ENCODE peak calls at places on chromosomes 2 and 18, in seven cellular contexts. T is mammary epithelial cell, E is Peyer's patch, O is adrenal gland, R is psoas muscle, V is tibial artery, B is lung. P is an unnamed sample.
A peak's percentile ranks its signal among the peaks of the same experiment; 100 is the strongest.

GRCh38 chr2:233424028-233424951 is 70.0 kb downstream of the DGKD start:
- DNase-seq in T (peak; percentile 83), E (peak; percentile 73), O (no peak), R (peak; percentile 93), V (peak; percentile 76), B (peak; percentile 75), P (no peak)

GRCh38 chr18:75083131-75083530 is 125.8 kb downstream of the PTGR3 start:
- DNase-seq in T (no peak), E (no peak), O (no peak), R (no peak), V (no peak), B (no peak), P (no peak)

GRCh38 chr2:56624181-56624580 is 440.4 kb downstream of the CCDC85A start:
- DNase-seq in T (no peak), E (no peak), O (no peak), R (no peak), V (no peak), B (no peak), P (no peak)

GRCh38 chr2:138615257-138615656 is 113.7 kb downstream of the SPOPL start:
- DNase-seq in T (peak; percentile 98), E (no peak), O (no peak), R (no peak), V (no peak), B (no peak), P (no peak)

GRCh38 chr18:62407660-62408059 is 82.5 kb downstream of the TNFRSF11A start:
- DNase-seq in T (no peak), E (no peak), O (no peak), R (no peak), V (no peak), B (no peak), P (no peak)

GRCh38 chr2:64645014-64645418 is 8.7 kb downstream of the SERTAD2 start:
- DNase-seq in T (peak; percentile 73), E (no peak), O (peak; percentile 60), R (peak; percentile 69), V (peak; percentile 58), B (no peak), P (no peak)

GRCh38 chr2:3545788-3546478 is 12.2 kb downstream of the RNASEH1 start:
- DNase-seq in T (no peak), E (no peak), O (no peak), R (no peak), V (no peak), B (no peak), P (no peak)

GRCh38 chr2:179096090-179096489 is 46.2 kb upstream of the CCDC141 start:
- DNase-seq in T (peak; percentile 30), E (no peak), O (no peak), R (no peak), V (no peak), B (no peak), P (no peak)

GRCh38 chr2:161096336-161096735 is 63.9 kb upstream of the TANK start:
- DNase-seq in T (peak; percentile 21), E (no peak), O (no peak), R (no peak), V (no peak), B (no peak), P (no peak)

GRCh38 chr2:150832686-150833085 is 345.2 kb upstream of the RND3 start:
- DNase-seq in T (no peak), E (no peak), O (no peak), R (no peak), V (no peak), B (no peak), P (no peak)

GRCh38 chr2:127469974-127470373 is 51.7 kb downstream of the PROC start:
- DNase-seq in T (no peak), E (no peak), O (no peak), R (no peak), V (no peak), B (no peak), P (no peak)

GRCh38 chr18:31957728-31958127 is 14.8 kb upstream of the TRAPPC8 start:
- DNase-seq in T (no peak), E (no peak), O (no peak), R (no peak), V (no peak), B (no peak), P (no peak)

GRCh38 chr2:222703866-222704265 is 32.4 kb downstream of the MOGAT1 start:
- DNase-seq in T (no peak), E (no peak), O (no peak), R (no peak), V (no peak), B (no peak), P (no peak)

GRCh38 chr2:218658671-218659257 is 659 bp downstream of the ZNF142 start:
- DNase-seq in T (peak; percentile 66), E (peak; percentile 71), O (no peak), R (no peak), V (no peak), B (peak; percentile 44), P (no peak)

GRCh38 chr2:156666130-156666785 is 230.1 kb downstream of the GPD2 start:
- DNase-seq in T (peak; percentile 92), E (no peak), O (no peak), R (no peak), V (no peak), B (no peak), P (no peak)

GRCh38 chr2:84879595-84880394 is 1.1 kb downstream of the TRABD2A start:
- DNase-seq in T (no peak), E (no peak), O (no peak), R (no peak), V (no peak), B (no peak), P (no peak)

GRCh38 chr18:3281456-3282400 is 19.8 kb downstream of the MYL12B start:
- DNase-seq in T (peak; percentile 68), E (no peak), O (no peak), R (no peak), V (no peak), B (no peak), P (no peak)

GRCh38 chr2:238252766-238253630 is 13.2 kb upstream of the HES6 start:
- DNase-seq in T (no peak), E (peak; percentile 34), O (no peak), R (no peak), V (no peak), B (no peak), P (no peak)

GRCh38 chr18:51491678-51492372 is 294.3 kb upstream of the MEX3C start:
- DNase-seq in T (no peak), E (no peak), O (no peak), R (no peak), V (no peak), B (no peak), P (no peak)

GRCh38 chr18:23194969-23195957 is 60.0 kb downstream of the CABLES1 start:
- DNase-seq in T (no peak), E (no peak), O (no peak), R (no peak), V (no peak), B (no peak), P (no peak)

GRCh38 chr2:225867071-225867470 is 467.6 kb downstream of the NYAP2 start:
- DNase-seq in T (no peak), E (no peak), O (no peak), R (no peak), V (no peak), B (no peak), P (no peak)

GRCh38 chr2:174829550-174829949 is 65.3 kb upstream of the CHRNA1 start:
- DNase-seq in T (no peak), E (no peak), O (no peak), R (no peak), V (no peak), B (no peak), P (no peak)

GRCh38 chr2:28206786-28207185 is 185.9 kb upstream of the FOSL2 start:
- DNase-seq in T (no peak), E (no peak), O (no peak), R (no peak), V (no peak), B (no peak), P (no peak)

GRCh38 chr18:8431036-8431435 is 178.2 kb upstream of the RAB12 start:
- DNase-seq in T (no peak), E (no peak), O (no peak), R (no peak), V (no peak), B (no peak), P (no peak)

DNA sequence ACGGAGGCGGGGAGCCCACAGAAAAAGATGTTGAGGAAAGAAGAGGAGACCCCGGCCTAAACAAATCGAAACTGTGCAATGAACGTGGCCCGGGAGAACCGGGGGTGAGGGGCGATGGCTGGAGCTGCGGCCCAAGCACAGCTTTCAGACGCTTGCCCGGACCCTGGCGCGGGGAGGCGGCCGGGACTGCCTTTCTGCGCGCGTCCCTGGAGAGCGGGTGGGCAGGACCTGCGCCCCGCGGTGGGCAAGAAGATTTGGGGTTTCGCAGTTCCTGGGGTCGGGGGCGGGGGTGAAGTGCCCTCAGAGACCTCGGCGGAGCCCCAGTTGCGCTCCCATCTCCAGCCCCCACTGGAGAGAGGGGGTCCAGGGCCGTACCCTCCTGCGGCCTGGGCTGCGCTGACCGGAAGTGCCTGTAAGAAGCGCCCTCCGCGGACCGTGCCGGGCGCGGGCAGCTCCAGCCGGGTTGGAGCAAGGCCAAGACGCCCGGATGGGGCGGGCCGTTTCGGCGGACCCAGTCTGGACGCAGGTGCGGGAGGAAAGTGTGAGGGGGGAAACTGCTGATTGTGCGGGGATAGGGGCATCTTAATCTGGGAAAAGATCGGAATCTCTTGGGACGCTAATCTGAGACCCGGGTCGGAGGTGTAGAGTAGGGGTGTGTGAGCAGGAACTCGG is 11.6 kb downstream of the EN1 start:
- DNase-seq in T (no peak), E (no peak), O (no peak), R (peak; percentile 75), V (no peak), B (no peak), P (no peak)
- H3K27me3 ChIP-seq in T (peaks cover 54% of the 10 kb centered on the region), E (peaks cover 51% of the 10 kb centered on the region), O (peaks cover 89% of the 10 kb centered on the region), R (peaks cover 77% of the 10 kb centered on the region), V (no peaks in the 10 kb centered on the region), B (peaks cover 23% of the 10 kb centered on the region), P (peaks cover 20% of the 10 kb centered on the region)

GRCh38 chr2:113223813-113224212 is 50.0 kb downstream of the PSD4 start:
- DNase-seq in T (no peak), E (no peak), O (no peak), R (no peak), V (no peak), B (no peak), P (no peak)
- H3K27ac ChIP-seq in T (no peak overlapping the region), E (no peak overlapping the region), O (no peak overlapping the region), R (no peak overlapping the region), V (no peak overlapping the region), B (no peak overlapping the region), P (no peak overlapping the region)

DNA sequence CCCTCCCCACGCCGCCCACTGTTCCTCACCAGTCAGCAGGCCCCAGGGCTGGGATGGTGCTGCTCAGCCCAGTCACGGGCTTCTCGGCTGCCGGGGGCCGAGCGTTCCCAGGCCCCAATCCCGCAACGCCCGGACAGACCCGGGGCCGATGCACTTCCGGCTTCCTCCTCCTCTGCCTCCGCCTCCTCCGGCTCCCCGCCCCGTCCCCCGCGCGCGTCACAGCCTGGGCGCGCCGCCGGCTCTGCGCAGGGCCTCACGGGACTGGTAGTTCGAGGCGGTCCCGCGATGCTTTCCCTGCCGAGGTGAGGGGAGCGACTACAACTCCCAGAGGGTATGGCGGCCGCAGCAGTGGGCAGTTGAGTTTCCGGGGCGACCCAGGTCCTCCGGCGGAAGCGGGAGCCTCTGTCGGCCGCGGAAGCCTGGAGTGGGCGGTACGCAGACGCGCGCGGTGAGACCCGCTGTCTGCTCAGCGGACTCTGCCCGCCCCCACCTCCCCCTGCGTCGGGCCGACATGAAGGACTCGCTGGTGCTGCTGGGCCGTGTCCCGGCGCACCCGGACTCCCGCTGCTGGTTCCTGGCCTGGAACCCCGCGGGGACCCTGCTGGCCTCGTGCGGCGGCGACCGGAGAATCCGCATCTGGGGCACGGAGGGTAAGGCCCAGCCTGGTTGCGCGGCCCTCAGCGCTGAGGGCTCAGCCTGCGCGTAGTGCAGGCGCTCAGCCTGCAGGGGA is at the start of the genes CIAO1 and TMEM127:
- DNase-seq in T (peak; percentile 99), E (peak; percentile 98), O (peak; percentile 99), R (peak; percentile 99), V (peak; percentile 98), B (peak; percentile 99), P (peak; percentile 97)
- TF ChIP-seq CTCF in T (peak; percentile 28), E (no peak), O (peak; percentile 59), R (peak; percentile 14), V (peak; percentile 31), B (no peak), P (no peak)

GRCh38 chr18:58201268-58201667 is 157.2 kb downstream of the NEDD4L start:
- DNase-seq in T (no peak), E (no peak), O (no peak), R (no peak), V (no peak), B (no peak), P (no peak)
- H3K27me3 ChIP-seq in T (no peaks in the 10 kb centered on the region), E (no peaks in the 10 kb centered on the region), O (no peaks in the 10 kb centered on the region), R (no peaks in the 10 kb centered on the region), V (no peaks in the 10 kb centered on the region), B (no peaks in the 10 kb centered on the region), P (no peaks in the 10 kb centered on the region)

P was measured in CD8-positive, alpha-beta T cell.